ENCODE peak calls at places on chromosomes 7 and 10, in five cellular contexts. Y is dorsolateral prefrontal cortex, X is HCT116, I is substantia nigra, L is RWPE1. Z is an unnamed sample.
A peak's percentile ranks its signal among the peaks of the same experiment; 100 is the strongest.

GRCh38 chr7:64636386-64636785 is 29.5 kb upstream of the ZNF107 start:
- DNase-seq in Y (no peak), X (no peak), I (no peak), L (no peak), Z (no peak)

GRCh38 chr10:43265799-43266721 is 805 bp downstream of the RASGEF1A start:
- DNase-seq in Y (no peak), X (no peak), I (no peak), L (peak; percentile 53), Z (no peak)

GRCh38 chr10:119216137-119216536 is 8.8 kb downstream of the GRK5 start:
- DNase-seq in Y (no peak), X (no peak), I (no peak), L (no peak), Z (no peak)

GRCh38 chr7:123738808-123739207 is 10.0 kb downstream of the WASL start:
- DNase-seq in Y (no peak), X (no peak), I (no peak), L (no peak), Z (no peak)

GRCh38 chr7:54878339-54878738 is 119.3 kb upstream of the SEC61G start:
- DNase-seq in Y (no peak), X (no peak), I (no peak), L (no peak), Z (no peak)

GRCh38 chr7:158281441-158281840 is 306.2 kb downstream of the PTPRN2 start:
- DNase-seq in Y (no peak), X (no peak), I (no peak), L (no peak), Z (no peak)

GRCh38 chr10:2284071-2284470 is 546.7 kb upstream of the ADARB2 start:
- DNase-seq in Y (no peak), X (no peak), I (no peak), L (peak; percentile 13), Z (no peak)

GRCh38 chr10:100730739-100731602 is 14.4 kb upstream of the PAX2 start:
- DNase-seq in Y (no peak), X (no peak), I (no peak), L (no peak), Z (no peak)

GRCh38 chr10:23065549-23065948 is 29.8 kb upstream of the MSRB2 start:
- DNase-seq in Y (peak; percentile 85), X (no peak), I (peak; percentile 83), L (peak; percentile 59), Z (peak; percentile 33)

GRCh38 chr10:71302874-71303568 is 16.0 kb upstream of the SLC29A3 start:
- DNase-seq in Y (no peak), X (peak; percentile 43), I (no peak), L (peak; percentile 66), Z (peak; percentile 31)

GRCh38 chr7:79458796-79459195 is 5.3 kb upstream of the MAGI2 start:
- DNase-seq in Y (no peak), X (no peak), I (no peak), L (no peak), Z (no peak)

GRCh38 chr7:79462334-79462733 is 8.9 kb upstream of the MAGI2 start:
- DNase-seq in Y (no peak), X (no peak), I (no peak), L (no peak), Z (no peak)

GRCh38 chr7:79459381-79459780 is 5.9 kb upstream of the MAGI2 start:
- DNase-seq in Y (no peak), X (no peak), I (no peak), L (no peak), Z (no peak)

GRCh38 chr7:79461660-79462059 is 8.2 kb upstream of the MAGI2 start:
- DNase-seq in Y (no peak), X (no peak), I (no peak), L (peak; percentile 63), Z (peak; percentile 74)
- H3K27ac ChIP-seq in Y (no peak overlapping the region), X (no peak overlapping the region), I (no peak overlapping the region), L (no peak overlapping the region), Z (peak overlapping the region; percentile 42)

GRCh38 chr7:39727614-39728013 is 104.2 kb downstream of the RALA start:
- DNase-seq in Y (no peak), X (no peak), I (no peak), L (no peak), Z (no peak)

GRCh38 chr7:39733881-39734571 is 110.7 kb downstream of the RALA start:
- DNase-seq in Y (no peak), X (no peak), I (no peak), L (peak; percentile 61), Z (no peak)

GRCh38 chr7:39735903-39736302 is 112.5 kb downstream of the RALA start:
- DNase-seq in Y (no peak), X (no peak), I (no peak), L (no peak), Z (no peak)

GRCh38 chr7:39734605-39735004 is 111.2 kb downstream of the RALA start:
- DNase-seq in Y (no peak), X (no peak), I (no peak), L (no peak), Z (no peak)

GRCh38 chr7:39732837-39733804 is 109.7 kb downstream of the RALA start:
- DNase-seq in Y (peak; percentile 96), X (peak; percentile 87), I (peak; percentile 94), L (peak; percentile 94), Z (no peak)
- H3K27ac ChIP-seq in Y (peak overlapping the region; percentile 80), X (peak overlapping the region; percentile 37), I (peak overlapping the region; percentile 72), L (peak overlapping the region; percentile 70), Z (peak overlapping the region; percentile 94)

GRCh38 chr10:12724782-12725579 is 276.5 kb downstream of the CCDC3 start:
- DNase-seq in Y (no peak), X (no peak), I (no peak), L (no peak), Z (no peak)

GRCh38 chr10:12729885-12730284 is 271.6 kb downstream of the CCDC3 start:
- DNase-seq in Y (no peak), X (no peak), I (no peak), L (no peak), Z (no peak)

GRCh38 chr10:12727832-12728215 is 273.7 kb downstream of the CCDC3 start:
- DNase-seq in Y (no peak), X (no peak), I (no peak), L (no peak), Z (no peak)

GRCh38 chr10:12728569-12728968 is 272.9 kb downstream of the CCDC3 start:
- DNase-seq in Y (peak; percentile 49), X (no peak), I (no peak), L (no peak), Z (no peak)

GRCh38 chr10:12726971-12727831 is 274.3 kb downstream of the CCDC3 start:
- DNase-seq in Y (no peak), X (no peak), I (no peak), L (no peak), Z (no peak)
- H3K27ac ChIP-seq in Y (no peak overlapping the region), X (no peak overlapping the region), I (no peak overlapping the region), L (peak overlapping the region; percentile 13), Z (no peak overlapping the region)

GRCh38 chr7:2802504-2803341 is 41.4 kb downstream of the GNA12 start:
- DNase-seq in Y (no peak), X (no peak), I (no peak), L (peak; percentile 36), Z (no peak)

GRCh38 chr7:2800220-2800922 is 43.7 kb downstream of the GNA12 start:
- DNase-seq in Y (no peak), X (no peak), I (no peak), L (no peak), Z (no peak)

GRCh38 chr7:2802082-2802481 is 42.0 kb downstream of the GNA12 start:
- DNase-seq in Y (no peak), X (no peak), I (no peak), L (peak; percentile 25), Z (no peak)

GRCh38 chr7:2799253-2799652 is 44.9 kb downstream of the GNA12 start:
- DNase-seq in Y (no peak), X (no peak), I (no peak), L (no peak), Z (no peak)

GRCh38 chr7:2800923-2801682 is 43.0 kb downstream of the GNA12 start:
- DNase-seq in Y (no peak), X (no peak), I (no peak), L (no peak), Z (no peak)
- H3K27ac ChIP-seq in Y (peak overlapping the region; percentile 3), X (no peak overlapping the region), I (no peak overlapping the region), L (no peak overlapping the region), Z (no peak overlapping the region)

GRCh38 chr10:110628161-110628560 is 16.0 kb upstream of the RBM20 start:
- DNase-seq in Y (no peak), X (no peak), I (no peak), L (no peak), Z (no peak)

GRCh38 chr10:110632591-110633215 is 11.4 kb upstream of the RBM20 start:
- DNase-seq in Y (no peak), X (no peak), I (no peak), L (peak; percentile 79), Z (peak; percentile 45)

GRCh38 chr10:110631934-110632333 is 12.2 kb upstream of the RBM20 start:
- DNase-seq in Y (no peak), X (no peak), I (no peak), L (no peak), Z (no peak)

GRCh38 chr10:110625951-110626855 is 17.9 kb upstream of the RBM20 start:
- DNase-seq in Y (no peak), X (no peak), I (no peak), L (no peak), Z (no peak)

DNA sequence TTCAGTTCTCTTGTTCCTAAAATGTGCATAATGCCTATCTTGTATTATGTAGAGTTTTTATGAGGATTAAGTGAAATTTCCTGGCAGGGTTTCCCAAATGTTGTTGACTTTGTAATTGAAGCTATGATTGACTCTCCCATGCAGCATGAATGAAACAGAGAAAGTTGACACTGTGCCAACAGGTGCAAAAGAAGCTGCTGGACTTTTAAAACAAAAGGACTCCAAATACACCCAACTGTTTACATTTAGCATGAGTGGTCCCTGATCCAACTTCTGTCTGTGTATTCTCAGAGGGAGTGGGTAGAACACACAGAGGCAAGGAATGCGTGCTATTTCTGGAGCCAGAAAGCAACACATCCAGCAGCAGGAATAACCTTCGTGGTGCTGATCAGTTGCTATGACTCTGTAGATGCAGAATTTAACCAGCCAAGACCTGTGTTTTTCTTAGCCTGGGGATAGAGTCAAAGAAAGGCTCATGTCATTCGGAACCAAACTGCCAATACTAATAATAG is 14.4 kb upstream of the RBM20 start:
- DNase-seq in Y (no peak), X (no peak), I (no peak), L (peak; percentile 65), Z (peak; percentile 91)
- H3K27ac ChIP-seq in Y (no peak overlapping the region), X (no peak overlapping the region), I (no peak overlapping the region), L (no peak overlapping the region), Z (peak overlapping the region; percentile 18)